ENCODE peak calls at places on chromosomes 12 and 14, in four cellular contexts. E is astrocyte; K is activated CD4-positive, alpha-beta T cell treated with anti-CD3 and anti-CD28 coated beads for 48 hours; N is foreskin melanocyte. T is an unnamed sample.

GRCh38 chr14:50303744-50304471 is 8.1 kb downstream of the L2HGDH start:
- DNase-seq in E (peak), K (no peak), N (no peak), T (no peak)

GRCh38 chr12:96103067-96103650 is 67.8 kb upstream of the LTA4H start:
- DNase-seq in E (no peak), N (no peak), K (no peak), T (no peak)

GRCh38 chr14:98893675-98894074 is 378.3 kb downstream of the BCL11B start:
- DNase-seq in E (peak), N (no peak), K (no peak), T (no peak)

GRCh38 chr12:57404966-57405640 is 25.7 kb downstream of the R3HDM2 start:
- DNase-seq in N (no peak), K (peak), E (no peak), T (no peak)

GRCh38 chr12:28035483-28035882 is 63.0 kb upstream of the PTHLH start:
- DNase-seq in K (no peak), E (peak), N (no peak), T (no peak)

GRCh38 chr12:92098594-92099370 is 46.9 kb downstream of the BTG1 start:
- DNase-seq in E (no peak), N (no peak), K (no peak), T (no peak)

GRCh38 chr12:62328296-62328921 is 68.2 kb downstream of the USP15 start:
- DNase-seq in E (no peak), N (no peak), K (no peak), T (no peak)

GRCh38 chr14:99966912-99967311 is 98.3 kb upstream of the EVL start:
- DNase-seq in K (no peak), N (no peak), E (no peak), T (no peak)

GRCh38 chr12:116389990-116390655 is 112.6 kb upstream of the MED13L start:
- DNase-seq in E (peak), K (no peak), N (peak), T (no peak)

GRCh38 chr14:71012888-71013287 is 105.6 kb downstream of the PCNX1 start:
- DNase-seq in N (no peak), K (no peak), E (no peak), T (no peak)

GRCh38 chr14:54435500-54435981 is 5.6 kb downstream of the CNIH1 start:
- DNase-seq in N (no peak), E (peak), K (no peak), T (peak)

GRCh38 chr12:47778842-47779241 is 5.8 kb downstream of the SLC48A1 start:
- DNase-seq in N (no peak), E (no peak), K (no peak), T (no peak)

GRCh38 chr12:109738209-109738608 is 24.6 kb downstream of the FAM222A start:
- DNase-seq in E (no peak), N (no peak), K (no peak), T (no peak)

GRCh38 chr12:19572920-19573558 is 133.7 kb downstream of the AEBP2 start:
- DNase-seq in N (peak), E (peak), K (peak), T (peak)

GRCh38 chr14:26866741-26867140 is 268.9 kb upstream of the NOVA1 start:
- DNase-seq in N (no peak), E (no peak), K (no peak), T (no peak)

GRCh38 chr14:55701638-55702037 is 121.6 kb downstream of the KTN1 start:
- DNase-seq in N (no peak), K (no peak), E (peak), T (no peak)

GRCh38 chr14:51692646-51693045 is 40.9 kb downstream of the FRMD6 start:
- DNase-seq in N (no peak), K (no peak), E (no peak), T (no peak)

GRCh38 chr14:74979442-74980397 is 23.0 kb upstream of the EIF2B2 start:
- DNase-seq in E (peak), N (no peak), K (no peak), T (no peak)

GRCh38 chr14:75884198-75884611 is 97.6 kb downstream of the TGFB3 start:
- DNase-seq in K (no peak), E (peak), N (no peak), T (no peak)

GRCh38 chr12:43836455-43836989 is 641 bp downstream of the TMEM117 start:
- DNase-seq in N (peak), E (peak), K (no peak), T (peak)

GRCh38 chr12:14960548-14961465 is 594 bp downstream of the ARHGDIB start:
- DNase-seq in N (peak), E (peak), K (no peak), T (no peak)

GRCh38 chr14:98903371-98903770 is 368.6 kb downstream of the BCL11B start:
- DNase-seq in E (no peak), K (no peak), N (no peak), T (no peak)

GRCh38 chr14:61184117-61184516 is 97.0 kb downstream of the TMEM30B start:
- DNase-seq in N (no peak), K (no peak), E (peak), T (no peak)

GRCh38 chr12:27005495-27005894 is 8.7 kb downstream of the TM7SF3 start:
- DNase-seq in N (no peak), E (no peak), K (no peak), T (no peak)

GRCh38 chr14:89399594-89400068 is 17.4 kb downstream of the FOXN3 start:
- DNase-seq in K (no peak), N (no peak), E (peak), T (peak)

GRCh38 chr14:100022772-100023451 is 42.3 kb upstream of the EVL start:
- DNase-seq in E (peak), N (no peak), K (no peak), T (no peak)

GRCh38 chr12:132582058-132582420 is 28.3 kb downstream of the LRCOL1 start:
- DNase-seq in K (no peak), N (no peak), E (no peak), T (no peak)

GRCh38 chr12:97536353-97536752 is 73.7 kb downstream of the RMST start:
- DNase-seq in N (no peak), E (no peak), K (no peak), T (no peak)

GRCh38 chr12:43206396-43206795 is 345.6 kb downstream of the ADAMTS20 start:
- DNase-seq in N (no peak), K (no peak), E (peak), T (no peak)

GRCh38 chr14:92005019-92005418 is 34.8 kb downstream of the TRIP11 start:
- DNase-seq in N (no peak), K (no peak), E (no peak), T (no peak)

GRCh38 chr12:88471641-88472040 is 108.6 kb downstream of the KITLG start:
- DNase-seq in E (peak), K (no peak), N (no peak), T (no peak)

GRCh38 chr14:26598672-26599131 is 869 bp upstream of the NOVA1 start:
- DNase-seq in E (no peak), K (no peak), N (no peak), T (peak)

GRCh38 chr14:72665259-72665658 is 228.6 kb downstream of the DPF3 start:
- DNase-seq in E (peak), N (no peak), K (no peak), T (no peak)

GRCh38 chr12:6141048-6141447 is 16.6 kb upstream of the VWF start:
- DNase-seq in K (peak), N (no peak), E (no peak), T (no peak)

GRCh38 chr14:38210168-38210567 is 2.5 kb downstream of the SSTR1 start:
- DNase-seq in N (no peak), E (no peak), K (no peak), T (no peak)

GRCh38 chr14:75630695-75631452 is 29.8 kb downstream of the ERG28 start:
- DNase-seq in E (no peak), N (no peak), K (no peak), T (peak)

GRCh38 chr12:45718306-45718705 is 11.2 kb upstream of the ARID2 start:
- DNase-seq in N (no peak), K (no peak), E (no peak), T (no peak)

T was measured in NCI-H526 treated with DMSO at 0.1 percent for 48 hours.